ENCODE peak calls at places on chromosomes 16 and 17, in nine cellular contexts. One of them, this sample, is unnamed.

GRCh38 chr17:62966426-62967110 is 533 bp downstream of the TANC2 start:
- DNase-seq in GM12892: no peak
- DNase-seq in tibial artery: peak; percentile 31
- DNase-seq in AG20443: peak; percentile 29
- DNase-seq in neuronal stem cell: peak; percentile 64
- DNase-seq in AG04450: no peak
- DNase-seq in HEK293T: peak; percentile 44
- DNase-seq in HL-60: peak; percentile 27
- DNase-seq in mesenchymal stem cell: peak; percentile 47
- DNase-seq in this sample: no peak

GRCh38 chr17:27345141-27345904 is 51.4 kb downstream of the WSB1 start:
- DNase-seq in GM12892: no peak
- DNase-seq in tibial artery: no peak
- DNase-seq in AG20443: no peak
- DNase-seq in neuronal stem cell: peak; percentile 49
- DNase-seq in AG04450: no peak
- DNase-seq in HEK293T: no peak
- DNase-seq in HL-60: no peak
- DNase-seq in mesenchymal stem cell: peak; percentile 29
- DNase-seq in this sample: no peak

GRCh38 chr17:58621174-58621573 is 70.7 kb downstream of the TEX14 start:
- DNase-seq in GM12892: peak; percentile 55
- DNase-seq in tibial artery: no peak
- DNase-seq in AG20443: no peak
- DNase-seq in neuronal stem cell: no peak
- DNase-seq in AG04450: no peak
- DNase-seq in HEK293T: no peak
- DNase-seq in HL-60: no peak
- DNase-seq in mesenchymal stem cell: no peak
- DNase-seq in this sample: no peak

GRCh38 chr17:72487731-72488325 is 367.0 kb downstream of the SOX9 start:
- DNase-seq in GM12892: no peak
- DNase-seq in tibial artery: no peak
- DNase-seq in AG20443: no peak
- DNase-seq in neuronal stem cell: no peak
- DNase-seq in AG04450: no peak
- DNase-seq in HEK293T: no peak
- DNase-seq in HL-60: no peak
- DNase-seq in mesenchymal stem cell: no peak
- DNase-seq in this sample: no peak

GRCh38 chr16:19846421-19846820 is 38.2 kb downstream of the GPRC5B start:
- DNase-seq in GM12892: no peak
- DNase-seq in tibial artery: no peak
- DNase-seq in AG20443: no peak
- DNase-seq in neuronal stem cell: no peak
- DNase-seq in AG04450: no peak
- DNase-seq in HEK293T: no peak
- DNase-seq in HL-60: no peak
- DNase-seq in mesenchymal stem cell: no peak
- DNase-seq in this sample: no peak

GRCh38 chr17:17429222-17429621 is 47.6 kb upstream of the MED9 start:
- DNase-seq in GM12892: no peak
- DNase-seq in tibial artery: no peak
- DNase-seq in AG20443: no peak
- DNase-seq in neuronal stem cell: no peak
- DNase-seq in AG04450: no peak
- DNase-seq in HEK293T: no peak
- DNase-seq in HL-60: no peak
- DNase-seq in mesenchymal stem cell: no peak
- DNase-seq in this sample: no peak

GRCh38 chr17:35094902-35095301 is 24.8 kb downstream of the RAD51D start:
- DNase-seq in GM12892: no peak
- DNase-seq in tibial artery: no peak
- DNase-seq in AG20443: peak; percentile 82
- DNase-seq in neuronal stem cell: no peak
- DNase-seq in AG04450: peak; percentile 60
- DNase-seq in HEK293T: no peak
- DNase-seq in HL-60: no peak
- DNase-seq in mesenchymal stem cell: peak; percentile 81
- DNase-seq in this sample: no peak

GRCh38 chr17:44902135-44902760 is 3.0 kb upstream of the EFTUD2 start:
- DNase-seq in GM12892: no peak
- DNase-seq in tibial artery: no peak
- DNase-seq in AG20443: no peak
- DNase-seq in neuronal stem cell: no peak
- DNase-seq in AG04450: no peak
- DNase-seq in HEK293T: no peak
- DNase-seq in HL-60: no peak
- DNase-seq in mesenchymal stem cell: no peak
- DNase-seq in this sample: no peak

GRCh38 chr17:5254903-5255521 is 20.4 kb upstream of the SCIMP start:
- DNase-seq in GM12892: no peak
- DNase-seq in tibial artery: no peak
- DNase-seq in AG20443: no peak
- DNase-seq in neuronal stem cell: no peak
- DNase-seq in AG04450: no peak
- DNase-seq in HEK293T: no peak
- DNase-seq in HL-60: no peak
- DNase-seq in mesenchymal stem cell: no peak
- DNase-seq in this sample: no peak

GRCh38 chr16:89700649-89701424 is 668 bp downstream of the SPATA2L start:
- DNase-seq in GM12892: no peak
- DNase-seq in tibial artery: no peak
- DNase-seq in AG20443: peak; percentile 56
- DNase-seq in neuronal stem cell: no peak
- DNase-seq in AG04450: no peak
- DNase-seq in HEK293T: peak; percentile 54
- DNase-seq in HL-60: no peak
- DNase-seq in mesenchymal stem cell: peak; percentile 65
- DNase-seq in this sample: peak; percentile 56

GRCh38 chr16:88464447-88465318 is 11.6 kb downstream of the ZFPM1 start:
- DNase-seq in GM12892: no peak
- DNase-seq in tibial artery: no peak
- DNase-seq in AG20443: no peak
- DNase-seq in neuronal stem cell: no peak
- DNase-seq in AG04450: no peak
- DNase-seq in HEK293T: no peak
- DNase-seq in HL-60: no peak
- DNase-seq in mesenchymal stem cell: peak; percentile 46
- DNase-seq in this sample: no peak

GRCh38 chr17:64707077-64707591 is 45.0 kb upstream of the SMURF2 start:
- DNase-seq in GM12892: no peak
- DNase-seq in tibial artery: peak; percentile 95
- DNase-seq in AG20443: peak; percentile 96
- DNase-seq in neuronal stem cell: no peak
- DNase-seq in AG04450: peak; percentile 99
- DNase-seq in HEK293T: no peak
- DNase-seq in HL-60: peak; percentile 49
- DNase-seq in mesenchymal stem cell: peak; percentile 100
- DNase-seq in this sample: no peak

GRCh38 chr16:53946745-53947386 is 242.9 kb downstream of the FTO start:
- DNase-seq in GM12892: no peak
- DNase-seq in tibial artery: no peak
- DNase-seq in AG20443: no peak
- DNase-seq in neuronal stem cell: no peak
- DNase-seq in AG04450: no peak
- DNase-seq in HEK293T: no peak
- DNase-seq in HL-60: peak; percentile 21
- DNase-seq in mesenchymal stem cell: no peak
- DNase-seq in this sample: no peak

GRCh38 chr16:11235703-11235991 is 20.4 kb downstream of the SOCS1 start:
- DNase-seq in GM12892: no peak
- DNase-seq in tibial artery: no peak
- DNase-seq in AG20443: no peak
- DNase-seq in neuronal stem cell: no peak
- DNase-seq in AG04450: no peak
- DNase-seq in HEK293T: no peak
- DNase-seq in HL-60: no peak
- DNase-seq in mesenchymal stem cell: no peak
- DNase-seq in this sample: no peak

GRCh38 chr17:55496094-55496881 is 15.0 kb downstream of the SMIM36 start:
- DNase-seq in GM12892: no peak
- DNase-seq in tibial artery: no peak
- DNase-seq in AG20443: peak; percentile 35
- DNase-seq in neuronal stem cell: no peak
- DNase-seq in AG04450: peak; percentile 4
- DNase-seq in HEK293T: no peak
- DNase-seq in HL-60: peak; percentile 68
- DNase-seq in mesenchymal stem cell: peak; percentile 69
- DNase-seq in this sample: no peak

GRCh38 chr17:80913928-80914821 is 77.5 kb upstream of the CHMP6 start:
- DNase-seq in GM12892: no peak
- DNase-seq in tibial artery: no peak
- DNase-seq in AG20443: no peak
- DNase-seq in neuronal stem cell: no peak
- DNase-seq in AG04450: no peak
- DNase-seq in HEK293T: no peak
- DNase-seq in HL-60: no peak
- DNase-seq in mesenchymal stem cell: no peak
- DNase-seq in this sample: no peak

GRCh38 chr17:45234641-45235040 is 13.0 kb downstream of the FMNL1 start:
- DNase-seq in GM12892: no peak
- DNase-seq in tibial artery: no peak
- DNase-seq in AG20443: no peak
- DNase-seq in neuronal stem cell: no peak
- DNase-seq in AG04450: no peak
- DNase-seq in HEK293T: peak; percentile 49
- DNase-seq in HL-60: no peak
- DNase-seq in mesenchymal stem cell: no peak
- DNase-seq in this sample: no peak

GRCh38 chr17:57986841-57987581 is 1.0 kb downstream of the VEZF1 start:
- DNase-seq in GM12892: no peak
- DNase-seq in tibial artery: peak; percentile 37
- DNase-seq in AG20443: peak; percentile 56
- DNase-seq in neuronal stem cell: peak; percentile 63
- DNase-seq in AG04450: peak; percentile 66
- DNase-seq in HEK293T: peak; percentile 39
- DNase-seq in HL-60: no peak
- DNase-seq in mesenchymal stem cell: peak; percentile 88
- DNase-seq in this sample: peak; percentile 21

GRCh38 chr17:43338886-43339516 is 59.8 kb upstream of the ARL4D start:
- DNase-seq in GM12892: no peak
- DNase-seq in tibial artery: peak; percentile 75
- DNase-seq in AG20443: no peak
- DNase-seq in neuronal stem cell: no peak
- DNase-seq in AG04450: no peak
- DNase-seq in HEK293T: no peak
- DNase-seq in HL-60: peak; percentile 23
- DNase-seq in mesenchymal stem cell: peak; percentile 66
- DNase-seq in this sample: peak; percentile 44

GRCh38 chr17:49473900-49474751 is 21.0 kb upstream of the NGFR start:
- DNase-seq in GM12892: no peak
- DNase-seq in tibial artery: no peak
- DNase-seq in AG20443: no peak
- DNase-seq in neuronal stem cell: no peak
- DNase-seq in AG04450: no peak
- DNase-seq in HEK293T: no peak
- DNase-seq in HL-60: no peak
- DNase-seq in mesenchymal stem cell: no peak
- DNase-seq in this sample: no peak

GRCh38 chr17:41057547-41057946 is 2.4 kb downstream of the KRTAP2-3 start:
- DNase-seq in GM12892: no peak
- DNase-seq in tibial artery: no peak
- DNase-seq in AG20443: no peak
- DNase-seq in neuronal stem cell: no peak
- DNase-seq in AG04450: no peak
- DNase-seq in HEK293T: no peak
- DNase-seq in HL-60: no peak
- DNase-seq in mesenchymal stem cell: no peak
- DNase-seq in this sample: no peak

GRCh38 chr16:58389724-58390123 is 2.5 kb upstream of the GINS3 start:
- DNase-seq in GM12892: no peak
- DNase-seq in tibial artery: peak; percentile 22
- DNase-seq in AG20443: no peak
- DNase-seq in neuronal stem cell: no peak
- DNase-seq in AG04450: no peak
- DNase-seq in HEK293T: no peak
- DNase-seq in HL-60: no peak
- DNase-seq in mesenchymal stem cell: no peak
- DNase-seq in this sample: no peak

GRCh38 chr17:62163847-62164246 is 98.8 kb upstream of the MED13 start:
- DNase-seq in GM12892: no peak
- DNase-seq in tibial artery: no peak
- DNase-seq in AG20443: no peak
- DNase-seq in neuronal stem cell: no peak
- DNase-seq in AG04450: no peak
- DNase-seq in HEK293T: no peak
- DNase-seq in HL-60: no peak
- DNase-seq in mesenchymal stem cell: no peak
- DNase-seq in this sample: no peak

GRCh38 chr17:39935896-39936295 is 8.4 kb downstream of the LRRC3C start:
- DNase-seq in GM12892: no peak
- DNase-seq in tibial artery: no peak
- DNase-seq in AG20443: peak; percentile 35
- DNase-seq in neuronal stem cell: no peak
- DNase-seq in AG04450: no peak
- DNase-seq in HEK293T: no peak
- DNase-seq in HL-60: no peak
- DNase-seq in mesenchymal stem cell: no peak
- DNase-seq in this sample: no peak

GRCh38 chr17:77555110-77555509 is 403.4 kb upstream of the TNRC6C start:
- DNase-seq in GM12892: no peak
- DNase-seq in tibial artery: no peak
- DNase-seq in AG20443: no peak
- DNase-seq in neuronal stem cell: no peak
- DNase-seq in AG04450: no peak
- DNase-seq in HEK293T: no peak
- DNase-seq in HL-60: no peak
- DNase-seq in mesenchymal stem cell: no peak
- DNase-seq in this sample: no peak

GRCh38 chr17:82822281-82822680 is 17.5 kb downstream of the ZNF750 start:
- DNase-seq in GM12892: no peak
- DNase-seq in tibial artery: no peak
- DNase-seq in AG20443: no peak
- DNase-seq in neuronal stem cell: no peak
- DNase-seq in AG04450: no peak
- DNase-seq in HEK293T: no peak
- DNase-seq in HL-60: no peak
- DNase-seq in mesenchymal stem cell: no peak
- DNase-seq in this sample: no peak

GRCh38 chr17:8324913-8325312 is 14.7 kb upstream of the ODF4 start:
- DNase-seq in GM12892: no peak
- DNase-seq in tibial artery: no peak
- DNase-seq in AG20443: peak; percentile 8
- DNase-seq in neuronal stem cell: no peak
- DNase-seq in AG04450: no peak
- DNase-seq in HEK293T: no peak
- DNase-seq in HL-60: no peak
- DNase-seq in mesenchymal stem cell: no peak
- DNase-seq in this sample: no peak

GRCh38 chr16:56748826-56749225 is 18.9 kb downstream of the NUP93 start:
- DNase-seq in GM12892: no peak
- DNase-seq in tibial artery: no peak
- DNase-seq in AG20443: no peak
- DNase-seq in neuronal stem cell: no peak
- DNase-seq in AG04450: no peak
- DNase-seq in HEK293T: no peak
- DNase-seq in HL-60: no peak
- DNase-seq in mesenchymal stem cell: no peak
- DNase-seq in this sample: no peak

GRCh38 chr16:75074920-75075687 is 41.5 kb downstream of the LDHD start:
- DNase-seq in GM12892: peak; percentile 63
- DNase-seq in tibial artery: no peak
- DNase-seq in AG20443: no peak
- DNase-seq in neuronal stem cell: no peak
- DNase-seq in AG04450: no peak
- DNase-seq in HEK293T: no peak
- DNase-seq in HL-60: peak; percentile 86
- DNase-seq in mesenchymal stem cell: no peak
- DNase-seq in this sample: peak; percentile 86

GRCh38 chr16:48035142-48035541 is 120.7 kb downstream of the ABCC12 start:
- DNase-seq in GM12892: no peak
- DNase-seq in tibial artery: no peak
- DNase-seq in AG20443: no peak
- DNase-seq in neuronal stem cell: no peak
- DNase-seq in AG04450: no peak
- DNase-seq in HEK293T: no peak
- DNase-seq in HL-60: no peak
- DNase-seq in mesenchymal stem cell: no peak
- DNase-seq in this sample: no peak

GRCh38 chr17:64508683-64509082 is 1.9 kb downstream of the CEP95 start:
- DNase-seq in GM12892: no peak
- DNase-seq in tibial artery: no peak
- DNase-seq in AG20443: no peak
- DNase-seq in neuronal stem cell: no peak
- DNase-seq in AG04450: no peak
- DNase-seq in HEK293T: no peak
- DNase-seq in HL-60: no peak
- DNase-seq in mesenchymal stem cell: no peak
- DNase-seq in this sample: no peak